ENCODE peak calls at places on chromosomes 6 and 20, in nine cellular contexts. One of them, this sample, is unnamed.

GRCh38 chr6:20833881-20834515 is 299.7 kb downstream of the CDKAL1 start:
- DNase-seq in NCI-H1694 treated with DMSO at 0.1 percent for 48 hours: no peak
- DNase-seq in substantia nigra: no peak
- DNase-seq in NCI-H1048: no peak
- DNase-seq in GM23248: peak; percentile 5
- DNase-seq in NCI-H748 treated with DMSO at 0.1 percent for 48 hours: no peak
- DNase-seq in type B pancreatic cell: no peak
- DNase-seq in AG10803: no peak
- DNase-seq in naive thymus-derived CD4-positive, alpha-beta T cell: no peak
- DNase-seq in this sample: no peak

GRCh38 chr6:25311251-25311910 is 32.2 kb downstream of the CARMIL1 start:
- DNase-seq in type B pancreatic cell: no peak
- DNase-seq in AG10803: peak; percentile 70
- DNase-seq in naive thymus-derived CD4-positive, alpha-beta T cell: no peak
- DNase-seq in substantia nigra: no peak
- DNase-seq in GM23248: peak; percentile 90
- DNase-seq in NCI-H1048: no peak
- DNase-seq in NCI-H748 treated with DMSO at 0.1 percent for 48 hours: no peak
- DNase-seq in NCI-H1694 treated with DMSO at 0.1 percent for 48 hours: no peak
- DNase-seq in this sample: no peak

GRCh38 chr6:75278474-75279077 is 6.0 kb downstream of the TMEM30A start:
- DNase-seq in NCI-H748 treated with DMSO at 0.1 percent for 48 hours: no peak
- DNase-seq in NCI-H1694 treated with DMSO at 0.1 percent for 48 hours: no peak
- DNase-seq in NCI-H1048: no peak
- DNase-seq in GM23248: peak; percentile 22
- DNase-seq in substantia nigra: no peak
- DNase-seq in AG10803: no peak
- DNase-seq in type B pancreatic cell: no peak
- DNase-seq in naive thymus-derived CD4-positive, alpha-beta T cell: no peak
- DNase-seq in this sample: no peak

GRCh38 chr20:12882832-12883506 is 125.8 kb upstream of the SPTLC3 start:
- DNase-seq in NCI-H1694 treated with DMSO at 0.1 percent for 48 hours: no peak
- DNase-seq in GM23248: peak; percentile 61
- DNase-seq in type B pancreatic cell: no peak
- DNase-seq in naive thymus-derived CD4-positive, alpha-beta T cell: no peak
- DNase-seq in AG10803: peak; percentile 75
- DNase-seq in NCI-H1048: no peak
- DNase-seq in substantia nigra: no peak
- DNase-seq in NCI-H748 treated with DMSO at 0.1 percent for 48 hours: no peak
- DNase-seq in this sample: no peak

GRCh38 chr6:48151142-48151541 is 40.1 kb upstream of the PTCHD4 start:
- DNase-seq in NCI-H1694 treated with DMSO at 0.1 percent for 48 hours: no peak
- DNase-seq in AG10803: no peak
- DNase-seq in type B pancreatic cell: no peak
- DNase-seq in substantia nigra: no peak
- DNase-seq in NCI-H748 treated with DMSO at 0.1 percent for 48 hours: no peak
- DNase-seq in naive thymus-derived CD4-positive, alpha-beta T cell: no peak
- DNase-seq in GM23248: peak; percentile 7
- DNase-seq in NCI-H1048: no peak
- DNase-seq in this sample: no peak

GRCh38 chr6:34359438-34360158 is 32.9 kb downstream of the NUDT3 start:
- DNase-seq in type B pancreatic cell: no peak
- DNase-seq in substantia nigra: no peak
- DNase-seq in AG10803: peak; percentile 9
- DNase-seq in NCI-H1694 treated with DMSO at 0.1 percent for 48 hours: peak; percentile 41
- DNase-seq in NCI-H1048: no peak
- DNase-seq in GM23248: peak; percentile 43
- DNase-seq in NCI-H748 treated with DMSO at 0.1 percent for 48 hours: no peak
- DNase-seq in naive thymus-derived CD4-positive, alpha-beta T cell: no peak
- DNase-seq in this sample: no peak

GRCh38 chr6:13517116-13517515 is 29.7 kb upstream of the GFOD1 start:
- DNase-seq in NCI-H1694 treated with DMSO at 0.1 percent for 48 hours: no peak
- DNase-seq in NCI-H748 treated with DMSO at 0.1 percent for 48 hours: no peak
- DNase-seq in GM23248: no peak
- DNase-seq in naive thymus-derived CD4-positive, alpha-beta T cell: no peak
- DNase-seq in NCI-H1048: no peak
- DNase-seq in AG10803: peak; percentile 20
- DNase-seq in type B pancreatic cell: no peak
- DNase-seq in substantia nigra: no peak
- DNase-seq in this sample: no peak

GRCh38 chr6:169292340-169293124 is 38.9 kb upstream of the THBS2 start:
- DNase-seq in NCI-H1048: no peak
- DNase-seq in type B pancreatic cell: no peak
- DNase-seq in NCI-H1694 treated with DMSO at 0.1 percent for 48 hours: no peak
- DNase-seq in GM23248: peak; percentile 94
- DNase-seq in AG10803: peak; percentile 95
- DNase-seq in NCI-H748 treated with DMSO at 0.1 percent for 48 hours: no peak
- DNase-seq in substantia nigra: no peak
- DNase-seq in naive thymus-derived CD4-positive, alpha-beta T cell: no peak
- DNase-seq in this sample: no peak

GRCh38 chr6:166470863-166471410 is 88.2 kb upstream of the MPC1 start:
- DNase-seq in NCI-H1694 treated with DMSO at 0.1 percent for 48 hours: no peak
- DNase-seq in GM23248: no peak
- DNase-seq in NCI-H1048: no peak
- DNase-seq in naive thymus-derived CD4-positive, alpha-beta T cell: no peak
- DNase-seq in substantia nigra: no peak
- DNase-seq in NCI-H748 treated with DMSO at 0.1 percent for 48 hours: no peak
- DNase-seq in AG10803: no peak
- DNase-seq in type B pancreatic cell: no peak
- DNase-seq in this sample: no peak

GRCh38 chr6:158818580-158819212 is 472 bp downstream of the EZR start:
- DNase-seq in substantia nigra: no peak
- DNase-seq in naive thymus-derived CD4-positive, alpha-beta T cell: peak; percentile 70
- DNase-seq in type B pancreatic cell: peak; percentile 76
- DNase-seq in NCI-H1048: peak; percentile 15
- DNase-seq in NCI-H1694 treated with DMSO at 0.1 percent for 48 hours: peak; percentile 27
- DNase-seq in NCI-H748 treated with DMSO at 0.1 percent for 48 hours: peak; percentile 47
- DNase-seq in AG10803: peak; percentile 66
- DNase-seq in GM23248: peak; percentile 90
- DNase-seq in this sample: peak; percentile 74

GRCh38 chr20:63697357-63697867 is 960 bp downstream of the TNFRSF6B start:
- DNase-seq in naive thymus-derived CD4-positive, alpha-beta T cell: no peak
- DNase-seq in NCI-H748 treated with DMSO at 0.1 percent for 48 hours: no peak
- DNase-seq in NCI-H1048: no peak
- DNase-seq in type B pancreatic cell: no peak
- DNase-seq in substantia nigra: no peak
- DNase-seq in NCI-H1694 treated with DMSO at 0.1 percent for 48 hours: no peak
- DNase-seq in AG10803: no peak
- DNase-seq in GM23248: no peak
- DNase-seq in this sample: no peak

GRCh38 chr6:36985963-36986703 is at the start of gene MTCH1:
- DNase-seq in AG10803: peak; percentile 92
- DNase-seq in NCI-H1694 treated with DMSO at 0.1 percent for 48 hours: peak; percentile 64
- DNase-seq in naive thymus-derived CD4-positive, alpha-beta T cell: peak; percentile 89
- DNase-seq in NCI-H1048: peak; percentile 68
- DNase-seq in GM23248: peak; percentile 96
- DNase-seq in NCI-H748 treated with DMSO at 0.1 percent for 48 hours: peak; percentile 88
- DNase-seq in substantia nigra: peak; percentile 94
- DNase-seq in type B pancreatic cell: peak; percentile 95
- DNase-seq in this sample: peak; percentile 93

This sample was measured in body of pancreas.